ENCODE peak calls at places on chromosome 17, in four cellular contexts. One of them, this sample, is unnamed.

GRCh38 chr17:55426851-55427586 is 5.4 kb upstream of the MMD start:
- DNase-seq in osteoblast: peak; percentile 75
- DNase-seq in cardiac fibroblast: peak; percentile 79
- DNase-seq in thoracic aorta: no peak
- DNase-seq in this sample: no peak

GRCh38 chr17:28655160-28655559 is 6.5 kb downstream of the SDF2 start:
- DNase-seq in thoracic aorta: no peak
- DNase-seq in cardiac fibroblast: no peak
- DNase-seq in osteoblast: no peak
- DNase-seq in this sample: no peak

GRCh38 chr17:16468428-16468992 is 23.5 kb downstream of the LRRC75A start:
- DNase-seq in cardiac fibroblast: no peak
- DNase-seq in osteoblast: peak; percentile 52
- DNase-seq in thoracic aorta: no peak
- DNase-seq in this sample: no peak

GRCh38 chr17:6468051-6468790 is 24.0 kb downstream of the PIMREG start:
- DNase-seq in cardiac fibroblast: no peak
- DNase-seq in thoracic aorta: no peak
- DNase-seq in osteoblast: peak; percentile 44
- DNase-seq in this sample: no peak

GRCh38 chr17:633641-634091 is 81.0 kb downstream of the VPS53 start:
- DNase-seq in osteoblast: peak; percentile 26
- DNase-seq in cardiac fibroblast: peak; percentile 78
- DNase-seq in thoracic aorta: no peak
- DNase-seq in this sample: no peak

GRCh38 chr17:78879679-78880186 is 23.3 kb downstream of the CEP295NL start:
- DNase-seq in osteoblast: peak; percentile 96
- DNase-seq in thoracic aorta: peak; percentile 27
- DNase-seq in cardiac fibroblast: peak; percentile 93
- DNase-seq in this sample: no peak

GRCh38 chr17:68197997-68198930 is 49.6 kb upstream of the AMZ2 start:
- DNase-seq in thoracic aorta: no peak
- DNase-seq in cardiac fibroblast: no peak
- DNase-seq in osteoblast: peak; percentile 86
- DNase-seq in this sample: no peak

GRCh38 chr17:43125967-43126910 is 1.1 kb upstream of the BRCA1 start:
- DNase-seq in cardiac fibroblast: no peak
- DNase-seq in osteoblast: no peak
- DNase-seq in thoracic aorta: no peak
- DNase-seq in this sample: no peak

GRCh38 chr17:1919206-1919605 is 89.4 kb downstream of the RPA1 start:
- DNase-seq in cardiac fibroblast: no peak
- DNase-seq in thoracic aorta: no peak
- DNase-seq in osteoblast: peak; percentile 42
- DNase-seq in this sample: no peak

GRCh38 chr17:3890082-3890892 is 2.6 kb downstream of the CAMKK1 start:
- DNase-seq in thoracic aorta: peak; percentile 73
- DNase-seq in osteoblast: peak; percentile 100
- DNase-seq in cardiac fibroblast: peak; percentile 95
- DNase-seq in this sample: no peak

GRCh38 chr17:6701719-6702118 is 11.4 kb downstream of the SLC13A5 start:
- DNase-seq in thoracic aorta: no peak
- DNase-seq in cardiac fibroblast: peak; percentile 17
- DNase-seq in osteoblast: peak; percentile 93
- DNase-seq in this sample: no peak

GRCh38 chr17:33140413-33141099 is 148.9 kb downstream of the SPACA3 start:
- DNase-seq in thoracic aorta: no peak
- DNase-seq in cardiac fibroblast: no peak
- DNase-seq in osteoblast: no peak
- DNase-seq in this sample: no peak

GRCh38 chr17:80367510-80367909 is 47.5 kb upstream of the ENDOV start:
- DNase-seq in cardiac fibroblast: no peak
- DNase-seq in osteoblast: peak; percentile 18
- DNase-seq in thoracic aorta: no peak
- DNase-seq in this sample: no peak

GRCh38 chr17:80564545-80564944 is 19.9 kb downstream of the RPTOR start:
- DNase-seq in cardiac fibroblast: no peak
- DNase-seq in osteoblast: no peak
- DNase-seq in thoracic aorta: no peak
- DNase-seq in this sample: no peak

GRCh38 chr17:8800656-8801055 is 1.5 kb upstream of the MFSD6L start:
- DNase-seq in osteoblast: no peak
- DNase-seq in thoracic aorta: no peak
- DNase-seq in cardiac fibroblast: no peak
- DNase-seq in this sample: no peak

GRCh38 chr17:38598536-38598935 is 7.2 kb downstream of the SRCIN1 start:
- DNase-seq in thoracic aorta: no peak
- DNase-seq in cardiac fibroblast: peak; percentile 76
- DNase-seq in osteoblast: peak; percentile 93
- DNase-seq in this sample: peak; percentile 38

GRCh38 chr17:82767041-82767754 is 15.3 kb downstream of the TBCD start:
- DNase-seq in osteoblast: peak; percentile 85
- DNase-seq in cardiac fibroblast: peak; percentile 62
- DNase-seq in thoracic aorta: no peak
- DNase-seq in this sample: no peak

GRCh38 chr17:10059684-10060211 is 138.7 kb downstream of the GAS7 start:
- DNase-seq in thoracic aorta: no peak
- DNase-seq in osteoblast: peak; percentile 84
- DNase-seq in cardiac fibroblast: peak; percentile 70
- DNase-seq in this sample: peak; percentile 92

GRCh38 chr17:20280832-20281231 is 186.5 kb downstream of the LGALS9B start:
- DNase-seq in cardiac fibroblast: no peak
- DNase-seq in osteoblast: no peak
- DNase-seq in thoracic aorta: no peak
- DNase-seq in this sample: no peak

GRCh38 chr17:77096570-77097214 is 44.1 kb upstream of the SEC14L1 start:
- DNase-seq in cardiac fibroblast: peak; percentile 81
- DNase-seq in osteoblast: peak; percentile 89
- DNase-seq in thoracic aorta: no peak
- DNase-seq in this sample: no peak

GRCh38 chr17:37779554-37779953 is 34.7 kb upstream of the HNF1B start:
- DNase-seq in cardiac fibroblast: peak; percentile 20
- DNase-seq in thoracic aorta: no peak
- DNase-seq in osteoblast: no peak
- DNase-seq in this sample: no peak

GRCh38 chr17:1469231-1469852 is 13.3 kb upstream of the CRK start:
- DNase-seq in cardiac fibroblast: no peak
- DNase-seq in osteoblast: peak; percentile 83
- DNase-seq in thoracic aorta: no peak
- DNase-seq in this sample: no peak

GRCh38 chr17:2814499-2815341 is 18.5 kb downstream of the RAP1GAP2 start:
- DNase-seq in osteoblast: peak; percentile 38
- DNase-seq in cardiac fibroblast: no peak
- DNase-seq in thoracic aorta: no peak
- DNase-seq in this sample: peak; percentile 76

GRCh38 chr17:68459030-68459376 is 1.7 kb upstream of the WIPI1 start:
- DNase-seq in thoracic aorta: no peak
- DNase-seq in cardiac fibroblast: no peak
- DNase-seq in osteoblast: no peak
- DNase-seq in this sample: no peak

GRCh38 chr17:82230627-82231311 is 1.9 kb downstream of the SLC16A3 start:
- DNase-seq in thoracic aorta: no peak
- DNase-seq in osteoblast: peak; percentile 100
- DNase-seq in cardiac fibroblast: peak; percentile 95
- DNase-seq in this sample: no peak

GRCh38 chr17:65556014-65556909 is 5.2 kb downstream of the AXIN2 start:
- DNase-seq in cardiac fibroblast: peak; percentile 74
- DNase-seq in thoracic aorta: no peak
- DNase-seq in osteoblast: peak; percentile 92
- DNase-seq in this sample: peak; percentile 36

GRCh38 chr17:33014751-33015150 is 23.1 kb downstream of the SPACA3 start:
- DNase-seq in cardiac fibroblast: no peak
- DNase-seq in thoracic aorta: no peak
- DNase-seq in osteoblast: no peak
- DNase-seq in this sample: no peak

GRCh38 chr17:50603340-50603739 is 31.3 kb upstream of the ABCC3 start:
- DNase-seq in osteoblast: no peak
- DNase-seq in thoracic aorta: no peak
- DNase-seq in cardiac fibroblast: no peak
- DNase-seq in this sample: no peak
- TF ChIP-seq CTCF in osteoblast: peak; percentile 10
- TF ChIP-seq CTCF in thoracic aorta: no peak
- TF ChIP-seq CTCF in cardiac fibroblast: no peak
- TF ChIP-seq CTCF in this sample: peak; percentile 54

GRCh38 chr17:29722411-29723198 is 99.9 kb upstream of the CORO6 start:
- DNase-seq in cardiac fibroblast: peak; percentile 97
- DNase-seq in osteoblast: no peak
- DNase-seq in thoracic aorta: no peak
- DNase-seq in this sample: peak; percentile 90
- H3K4me3 ChIP-seq in cardiac fibroblast: no peak overlapping the region
- H3K4me3 ChIP-seq in osteoblast: no peak overlapping the region
- H3K4me3 ChIP-seq in thoracic aorta: peak overlapping the region; percentile 24
- H3K4me3 ChIP-seq in this sample: peak overlapping the region; percentile 29

GRCh38 chr17:57906910-57907309 is 48.3 kb downstream of the CUEDC1 start:
- DNase-seq in thoracic aorta: no peak
- DNase-seq in osteoblast: no peak
- DNase-seq in cardiac fibroblast: no peak
- DNase-seq in this sample: no peak
- TF ChIP-seq CTCF in thoracic aorta: no peak
- TF ChIP-seq CTCF in osteoblast: peak; percentile 24
- TF ChIP-seq CTCF in cardiac fibroblast: peak; percentile 12
- TF ChIP-seq CTCF in this sample: peak; percentile 9

GRCh38 chr17:66935717-66936116 is 28.8 kb upstream of the CACNG4 start:
- DNase-seq in thoracic aorta: no peak
- DNase-seq in cardiac fibroblast: no peak
- DNase-seq in osteoblast: no peak
- DNase-seq in this sample: no peak
- H3K4me3 ChIP-seq in thoracic aorta: no peak overlapping the region
- H3K4me3 ChIP-seq in cardiac fibroblast: no peak overlapping the region
- H3K4me3 ChIP-seq in osteoblast: no peak overlapping the region
- H3K4me3 ChIP-seq in this sample: no peak overlapping the region

DNA sequence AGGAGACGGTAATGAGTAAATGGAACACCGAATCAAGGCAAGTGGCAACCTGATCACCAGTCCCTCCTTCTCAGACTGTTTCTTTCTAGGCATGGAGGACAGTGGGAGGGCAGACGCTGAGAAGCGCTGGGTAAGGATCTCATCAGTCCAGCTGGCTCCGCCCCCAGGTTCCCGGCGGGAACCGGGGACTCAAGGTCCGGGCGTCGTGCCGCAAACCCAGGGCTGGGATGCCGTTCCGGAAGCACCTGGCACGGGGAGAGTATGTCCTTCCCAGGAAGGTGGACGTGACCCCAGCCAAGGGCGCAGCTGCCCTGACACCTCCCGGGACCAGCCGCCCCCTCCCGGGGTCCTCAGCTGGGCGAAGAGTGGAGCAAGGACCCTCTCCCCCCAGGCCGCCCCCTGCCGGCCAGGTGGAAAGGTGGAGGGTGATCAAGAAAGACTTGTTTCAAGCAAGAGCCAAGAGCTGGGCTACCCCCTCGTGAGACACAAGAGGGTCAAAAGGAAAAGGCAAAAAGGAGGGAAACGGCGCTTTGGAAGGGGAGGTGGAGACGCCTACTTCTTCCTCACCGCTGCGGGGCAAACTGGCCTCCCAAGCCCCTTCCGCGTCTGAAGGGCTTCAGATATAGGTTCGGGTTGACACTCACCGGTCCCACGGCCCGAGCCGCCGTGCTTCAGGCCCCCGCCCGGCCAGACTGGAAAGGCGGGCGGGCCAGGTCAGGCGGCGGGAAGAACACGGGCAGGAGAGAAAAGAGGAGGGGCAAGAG is at the start of gene MYO19:
- DNase-seq in cardiac fibroblast: peak; percentile 60
- DNase-seq in osteoblast: peak; percentile 90
- DNase-seq in thoracic aorta: no peak
- DNase-seq in this sample: no peak
- TF ChIP-seq CTCF in cardiac fibroblast: peak; percentile 55
- TF ChIP-seq CTCF in osteoblast: peak; percentile 25
- TF ChIP-seq CTCF in thoracic aorta: peak; percentile 32
- TF ChIP-seq CTCF in this sample: peak; percentile 80

GRCh38 chr17:41728056-41728455 is 6.4 kb downstream of the HAP1 start:
- DNase-seq in osteoblast: no peak
- DNase-seq in thoracic aorta: no peak
- DNase-seq in cardiac fibroblast: no peak
- DNase-seq in this sample: no peak
- H3K4me3 ChIP-seq in osteoblast: no peak overlapping the region
- H3K4me3 ChIP-seq in thoracic aorta: no peak overlapping the region
- H3K4me3 ChIP-seq in cardiac fibroblast: no peak overlapping the region
- H3K4me3 ChIP-seq in this sample: no peak overlapping the region

DNA sequence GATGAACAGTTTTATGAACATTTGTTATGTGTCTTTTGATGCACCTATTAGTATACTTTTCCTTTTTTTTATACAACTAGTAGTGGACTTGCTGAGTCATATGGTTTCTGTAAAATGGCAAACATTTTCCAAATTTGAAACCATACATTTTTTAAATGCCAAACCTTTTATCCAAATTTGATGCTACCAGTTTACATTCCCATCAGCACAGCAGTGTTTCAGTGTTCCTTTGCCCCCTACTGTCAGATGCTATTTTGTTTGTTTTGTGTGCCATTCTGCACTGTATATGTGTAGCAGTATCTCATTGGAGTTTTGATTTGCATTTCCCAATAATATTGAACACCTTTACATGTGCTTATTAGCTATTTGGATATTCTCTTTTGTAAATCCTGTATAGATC is 219.4 kb downstream of the TANC2 start:
- DNase-seq in cardiac fibroblast: no peak
- DNase-seq in thoracic aorta: no peak
- DNase-seq in osteoblast: no peak
- DNase-seq in this sample: no peak
- TF ChIP-seq CTCF in cardiac fibroblast: no peak
- TF ChIP-seq CTCF in thoracic aorta: no peak
- TF ChIP-seq CTCF in osteoblast: no peak
- TF ChIP-seq CTCF in this sample: no peak

This sample was measured in GM12864.